ENCODE peak calls at places on chromosomes 5 and 9, in four cellular contexts. G is GM23338, W is Right ventricle myocardium superior, F is A673. R is an unnamed sample.

GRCh38 chr5:136031713-136032112 is 2.9 kb downstream of the TGFBI start:
- DNase-seq in G (no peak), W (no peak), F (peak), R (no peak)

GRCh38 chr5:157670662-157671591 is at the start of gene C5orf52:
- DNase-seq in G (peak), W (peak), F (peak), R (peak)

GRCh38 chr5:17379188-17379951 is 118.7 kb upstream of the TAF11L2 start:
- DNase-seq in G (no peak), W (no peak), F (peak), R (no peak)

GRCh38 chr5:57692582-57693487 is 210.2 kb upstream of the ACTBL2 start:
- DNase-seq in G (peak), W (peak), F (peak), R (peak)

GRCh38 chr5:137179203-137179602 is 319.9 kb downstream of the SPOCK1 start:
- DNase-seq in G (no peak), W (no peak), F (no peak), R (no peak)

GRCh38 chr5:15650266-15650665 is 150.3 kb downstream of the FBXL7 start:
- DNase-seq in G (no peak), W (no peak), F (no peak), R (no peak)

GRCh38 chr9:128372188-128372641 is 1.0 kb downstream of the URM1 start:
- DNase-seq in G (no peak), W (no peak), F (no peak), R (no peak)

GRCh38 chr9:130662099-130662926 is 2.1 kb upstream of the PRDM12 start:
- DNase-seq in G (peak), W (no peak), F (no peak), R (peak)

GRCh38 chr9:93541581-93542349 is 34.6 kb upstream of the PHF2 start:
- DNase-seq in G (no peak), W (no peak), F (no peak), R (no peak)

GRCh38 chr9:135618866-135619598 is 20.3 kb downstream of the GLT6D1 start:
- DNase-seq in G (no peak), W (no peak), F (no peak), R (no peak)

GRCh38 chr9:87269777-87270176 is 227.9 kb upstream of the DAPK1 start:
- DNase-seq in G (no peak), W (no peak), F (no peak), R (no peak)

GRCh38 chr9:37624073-37624472 is 26.7 kb upstream of the FRMPD1 start:
- DNase-seq in G (peak), W (no peak), F (no peak), R (no peak)

GRCh38 chr5:177430146-177430951 is 3.9 kb downstream of the GRK6 start:
- DNase-seq in G (no peak), W (no peak), F (no peak), R (peak)

GRCh38 chr5:66967826-66968262 is 228.8 kb downstream of the CD180 start:
- DNase-seq in G (no peak), W (peak), F (no peak), R (no peak)

R was measured in Right ventricle myocardium inferior.